ENCODE peak calls at places on chromosomes 1 and 21, in seven cellular contexts. One of them, this sample, is unnamed. For H3K4me1, the result is how much of the 10 kb centered on the place peaks cover.

GRCh38 chr1:62384276-62385005 is 52.4 kb upstream of the USP1 start:
- DNase-seq in A549: no peak
- DNase-seq in Panc1: no peak
- DNase-seq in mammary epithelial cell: peak
- DNase-seq in lower lobe of right lung: no peak
- DNase-seq in keratinocyte: no peak
- DNase-seq in heart right ventricle: peak
- DNase-seq in this sample: no peak

GRCh38 chr1:16617778-16618580 is 4.6 kb upstream of the NBPF1 start:
- DNase-seq in A549: no peak
- DNase-seq in Panc1: no peak
- DNase-seq in mammary epithelial cell: no peak
- DNase-seq in lower lobe of right lung: no peak
- DNase-seq in keratinocyte: no peak
- DNase-seq in heart right ventricle: peak
- DNase-seq in this sample: no peak

GRCh38 chr1:7517611-7518330 is 253.3 kb upstream of the VAMP3 start:
- DNase-seq in A549: no peak
- DNase-seq in Panc1: no peak
- DNase-seq in mammary epithelial cell: no peak
- DNase-seq in lower lobe of right lung: peak
- DNase-seq in keratinocyte: no peak
- DNase-seq in heart right ventricle: peak
- DNase-seq in this sample: no peak

GRCh38 chr1:210250665-210250997 is 18.0 kb downstream of the SERTAD4 start:
- DNase-seq in A549: no peak
- DNase-seq in Panc1: no peak
- DNase-seq in mammary epithelial cell: no peak
- DNase-seq in lower lobe of right lung: no peak
- DNase-seq in keratinocyte: no peak
- DNase-seq in heart right ventricle: no peak
- DNase-seq in this sample: no peak

GRCh38 chr1:67632811-67633478 is 52.1 kb upstream of the GADD45A start:
- DNase-seq in A549: no peak
- DNase-seq in Panc1: no peak
- DNase-seq in mammary epithelial cell: no peak
- DNase-seq in lower lobe of right lung: no peak
- DNase-seq in keratinocyte: no peak
- DNase-seq in heart right ventricle: no peak
- DNase-seq in this sample: no peak

GRCh38 chr1:195804547-195804946 is 803.7 kb downstream of the KCNT2 start:
- DNase-seq in A549: no peak
- DNase-seq in Panc1: no peak
- DNase-seq in mammary epithelial cell: no peak
- DNase-seq in lower lobe of right lung: no peak
- DNase-seq in keratinocyte: no peak
- DNase-seq in heart right ventricle: no peak
- DNase-seq in this sample: no peak

GRCh38 chr1:46535063-46535462 is 16.4 kb downstream of the KNCN start:
- DNase-seq in A549: peak
- DNase-seq in Panc1: peak
- DNase-seq in mammary epithelial cell: peak
- DNase-seq in lower lobe of right lung: no peak
- DNase-seq in keratinocyte: no peak
- DNase-seq in heart right ventricle: no peak
- DNase-seq in this sample: no peak

GRCh38 chr1:156797212-156797871 is 19.3 kb downstream of the SH2D2A start:
- DNase-seq in A549: peak
- DNase-seq in Panc1: peak
- DNase-seq in mammary epithelial cell: peak
- DNase-seq in lower lobe of right lung: no peak
- DNase-seq in keratinocyte: no peak
- DNase-seq in heart right ventricle: no peak
- DNase-seq in this sample: no peak

GRCh38 chr21:25558123-25558522 is 49.2 kb downstream of the MRPL39 start:
- DNase-seq in A549: no peak
- DNase-seq in Panc1: no peak
- DNase-seq in mammary epithelial cell: no peak
- DNase-seq in lower lobe of right lung: no peak
- DNase-seq in keratinocyte: no peak
- DNase-seq in heart right ventricle: no peak
- DNase-seq in this sample: no peak

GRCh38 chr1:86169625-86170024 is 13.1 kb upstream of the COL24A1 start:
- DNase-seq in A549: no peak
- DNase-seq in Panc1: no peak
- DNase-seq in mammary epithelial cell: no peak
- DNase-seq in lower lobe of right lung: no peak
- DNase-seq in keratinocyte: no peak
- DNase-seq in heart right ventricle: no peak
- DNase-seq in this sample: no peak

GRCh38 chr1:201614262-201615015 is 75.5 kb downstream of the NAV1 start:
- DNase-seq in A549: no peak
- DNase-seq in Panc1: no peak
- DNase-seq in mammary epithelial cell: no peak
- DNase-seq in lower lobe of right lung: peak
- DNase-seq in keratinocyte: no peak
- DNase-seq in heart right ventricle: peak
- DNase-seq in this sample: peak

GRCh38 chr1:228544021-228544850 is 57.1 kb downstream of the RNF187 start:
- DNase-seq in A549: no peak
- DNase-seq in Panc1: no peak
- DNase-seq in mammary epithelial cell: peak
- DNase-seq in lower lobe of right lung: no peak
- DNase-seq in keratinocyte: peak
- DNase-seq in heart right ventricle: no peak
- DNase-seq in this sample: peak

GRCh38 chr21:31529406-31529805 is 130.1 kb upstream of the SOD1 start:
- DNase-seq in A549: no peak
- DNase-seq in Panc1: no peak
- DNase-seq in mammary epithelial cell: no peak
- DNase-seq in lower lobe of right lung: no peak
- DNase-seq in keratinocyte: no peak
- DNase-seq in heart right ventricle: no peak
- DNase-seq in this sample: no peak

GRCh38 chr1:183515002-183515689 is 42.8 kb downstream of the SMG7 start:
- DNase-seq in A549: peak
- DNase-seq in Panc1: peak
- DNase-seq in mammary epithelial cell: peak
- DNase-seq in lower lobe of right lung: no peak
- DNase-seq in keratinocyte: no peak
- DNase-seq in heart right ventricle: no peak
- DNase-seq in this sample: no peak

GRCh38 chr21:32682696-32683474 is 44.9 kb downstream of the SYNJ1 start:
- DNase-seq in A549: no peak
- DNase-seq in Panc1: no peak
- DNase-seq in mammary epithelial cell: no peak
- DNase-seq in lower lobe of right lung: no peak
- DNase-seq in keratinocyte: no peak
- DNase-seq in heart right ventricle: no peak
- DNase-seq in this sample: no peak

GRCh38 chr1:234631721-234632125 is 21.7 kb upstream of the IRF2BP2 start:
- DNase-seq in A549: peak
- DNase-seq in Panc1: no peak
- DNase-seq in mammary epithelial cell: peak
- DNase-seq in lower lobe of right lung: no peak
- DNase-seq in keratinocyte: peak
- DNase-seq in heart right ventricle: no peak
- DNase-seq in this sample: no peak

GRCh38 chr1:165392634-165393571 is 36.4 kb upstream of the LMX1A start:
- DNase-seq in A549: peak
- DNase-seq in Panc1: no peak
- DNase-seq in mammary epithelial cell: peak
- DNase-seq in lower lobe of right lung: peak
- DNase-seq in keratinocyte: peak
- DNase-seq in heart right ventricle: peak
- DNase-seq in this sample: peak

GRCh38 chr1:196148367-196148970 is 459.8 kb downstream of the KCNT2 start:
- DNase-seq in A549: peak
- DNase-seq in Panc1: peak
- DNase-seq in mammary epithelial cell: peak
- DNase-seq in lower lobe of right lung: no peak
- DNase-seq in keratinocyte: no peak
- DNase-seq in heart right ventricle: no peak
- DNase-seq in this sample: no peak

GRCh38 chr1:7722670-7723012 is 48.5 kb upstream of the VAMP3 start:
- DNase-seq in A549: no peak
- DNase-seq in Panc1: no peak
- DNase-seq in mammary epithelial cell: no peak
- DNase-seq in lower lobe of right lung: no peak
- DNase-seq in keratinocyte: no peak
- DNase-seq in heart right ventricle: no peak
- DNase-seq in this sample: no peak

GRCh38 chr1:31715097-31715872 is 11.5 kb upstream of the COL16A1 start:
- DNase-seq in A549: peak
- DNase-seq in Panc1: peak
- DNase-seq in mammary epithelial cell: no peak
- DNase-seq in lower lobe of right lung: peak
- DNase-seq in keratinocyte: no peak
- DNase-seq in heart right ventricle: peak
- DNase-seq in this sample: peak

GRCh38 chr1:64743954-64744491 is 852 bp upstream of the RAVER2 start:
- DNase-seq in A549: no peak
- DNase-seq in Panc1: peak
- DNase-seq in mammary epithelial cell: peak
- DNase-seq in lower lobe of right lung: no peak
- DNase-seq in keratinocyte: no peak
- DNase-seq in heart right ventricle: no peak
- DNase-seq in this sample: no peak

GRCh38 chr21:36347962-36348328 is 27.9 kb downstream of the MORC3 start:
- DNase-seq in A549: no peak
- DNase-seq in Panc1: no peak
- DNase-seq in mammary epithelial cell: no peak
- DNase-seq in lower lobe of right lung: no peak
- DNase-seq in keratinocyte: no peak
- DNase-seq in heart right ventricle: no peak
- DNase-seq in this sample: no peak

GRCh38 chr1:15966081-15966955 is 9.6 kb downstream of the ZBTB17 start:
- DNase-seq in A549: no peak
- DNase-seq in Panc1: no peak
- DNase-seq in mammary epithelial cell: no peak
- DNase-seq in lower lobe of right lung: no peak
- DNase-seq in keratinocyte: no peak
- DNase-seq in heart right ventricle: no peak
- DNase-seq in this sample: peak

GRCh38 chr1:204074274-204075115 is 1.6 kb downstream of the SOX13 start:
- DNase-seq in A549: peak
- DNase-seq in Panc1: no peak
- DNase-seq in mammary epithelial cell: peak
- DNase-seq in lower lobe of right lung: peak
- DNase-seq in keratinocyte: no peak
- DNase-seq in heart right ventricle: peak
- DNase-seq in this sample: peak
- TF ChIP-seq CTCF in A549: no peak
- TF ChIP-seq CTCF in Panc1: no peak
- TF ChIP-seq CTCF in mammary epithelial cell: no peak
- TF ChIP-seq CTCF in lower lobe of right lung: no peak
- TF ChIP-seq CTCF in keratinocyte: no peak
- TF ChIP-seq CTCF in heart right ventricle: no peak
- TF ChIP-seq CTCF in this sample: no peak

GRCh38 chr1:181015258-181015630 is 7.4 kb downstream of the STX6 start:
- DNase-seq in A549: no peak
- DNase-seq in Panc1: no peak
- DNase-seq in mammary epithelial cell: no peak
- DNase-seq in lower lobe of right lung: no peak
- DNase-seq in keratinocyte: no peak
- DNase-seq in heart right ventricle: no peak
- DNase-seq in this sample: no peak
- H3K4me1 ChIP-seq in A549: under half
- H3K4me1 ChIP-seq in Panc1: under half
- H3K4me1 ChIP-seq in mammary epithelial cell: under half
- H3K4me1 ChIP-seq in lower lobe of right lung: half or more
- H3K4me1 ChIP-seq in keratinocyte: under half
- H3K4me1 ChIP-seq in heart right ventricle: under half
- H3K4me1 ChIP-seq in this sample: half or more

GRCh38 chr1:226309398-226310122 is 596 bp upstream of the LIN9 start:
- DNase-seq in A549: peak
- DNase-seq in Panc1: no peak
- DNase-seq in mammary epithelial cell: no peak
- DNase-seq in lower lobe of right lung: peak
- DNase-seq in keratinocyte: no peak
- DNase-seq in heart right ventricle: peak
- DNase-seq in this sample: no peak
- TF ChIP-seq CTCF in A549: no peak
- TF ChIP-seq CTCF in Panc1: no peak
- TF ChIP-seq CTCF in mammary epithelial cell: peak
- TF ChIP-seq CTCF in lower lobe of right lung: no peak
- TF ChIP-seq CTCF in keratinocyte: peak
- TF ChIP-seq CTCF in heart right ventricle: peak
- TF ChIP-seq CTCF in this sample: no peak

GRCh38 chr1:5709976-5710375 is 282.2 kb downstream of the NPHP4 start:
- DNase-seq in A549: no peak
- DNase-seq in Panc1: no peak
- DNase-seq in mammary epithelial cell: no peak
- DNase-seq in lower lobe of right lung: peak
- DNase-seq in keratinocyte: no peak
- DNase-seq in heart right ventricle: no peak
- DNase-seq in this sample: no peak

GRCh38 chr1:5713101-5713820 is 279.0 kb downstream of the NPHP4 start:
- DNase-seq in A549: no peak
- DNase-seq in Panc1: no peak
- DNase-seq in mammary epithelial cell: no peak
- DNase-seq in lower lobe of right lung: peak
- DNase-seq in keratinocyte: no peak
- DNase-seq in heart right ventricle: no peak
- DNase-seq in this sample: no peak

GRCh38 chr1:5709461-5709860 is 282.8 kb downstream of the NPHP4 start:
- DNase-seq in A549: no peak
- DNase-seq in Panc1: no peak
- DNase-seq in mammary epithelial cell: no peak
- DNase-seq in lower lobe of right lung: peak
- DNase-seq in keratinocyte: no peak
- DNase-seq in heart right ventricle: no peak
- DNase-seq in this sample: no peak

GRCh38 chr1:5711079-5711478 is 281.1 kb downstream of the NPHP4 start:
- DNase-seq in A549: no peak
- DNase-seq in Panc1: no peak
- DNase-seq in mammary epithelial cell: no peak
- DNase-seq in lower lobe of right lung: peak
- DNase-seq in keratinocyte: no peak
- DNase-seq in heart right ventricle: no peak
- DNase-seq in this sample: no peak

DNA sequence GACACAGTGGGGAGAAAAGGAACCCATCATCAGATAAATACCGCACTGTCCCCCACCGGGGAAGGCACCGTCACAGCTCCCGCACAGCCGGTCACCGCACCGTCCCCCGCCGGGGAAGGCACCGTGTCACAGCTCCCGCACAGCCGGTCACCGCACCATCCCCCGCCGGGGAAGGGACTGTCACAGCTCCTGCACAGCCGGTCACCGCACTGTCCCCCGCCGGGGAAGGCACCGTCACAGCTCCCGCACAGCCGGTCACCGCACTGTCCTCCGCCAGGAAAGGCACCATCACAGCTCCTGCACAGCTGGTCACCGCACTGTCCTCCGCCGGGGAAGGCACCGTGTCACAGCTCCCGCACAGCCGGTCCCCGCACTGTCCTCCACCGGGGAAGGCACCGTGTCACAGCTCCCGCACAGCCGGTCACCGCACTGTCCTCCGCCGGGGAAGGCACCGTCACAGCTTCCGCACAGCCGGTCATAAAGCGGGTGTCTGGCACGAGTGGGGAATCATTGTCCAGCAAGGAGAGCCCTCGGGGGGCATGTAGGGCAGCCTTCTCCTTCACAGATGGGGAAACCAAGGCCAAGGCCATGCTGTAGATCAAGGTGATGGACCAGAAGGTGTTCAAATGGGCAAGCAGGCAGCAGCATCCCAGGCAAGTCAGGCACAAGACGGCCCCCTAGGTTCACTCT is 280.1 kb downstream of the NPHP4 start:
- DNase-seq in A549: no peak
- DNase-seq in Panc1: no peak
- DNase-seq in mammary epithelial cell: no peak
- DNase-seq in lower lobe of right lung: peak
- DNase-seq in keratinocyte: no peak
- DNase-seq in heart right ventricle: no peak
- DNase-seq in this sample: no peak
- H3K4me1 ChIP-seq in A549: under half
- H3K4me1 ChIP-seq in Panc1: under half
- H3K4me1 ChIP-seq in mammary epithelial cell: under half
- H3K4me1 ChIP-seq in lower lobe of right lung: under half
- H3K4me1 ChIP-seq in keratinocyte: under half
- H3K4me1 ChIP-seq in heart right ventricle: under half
- H3K4me1 ChIP-seq in this sample: under half